ENCODE peak calls at places on chromosome 14, in five cellular contexts. O is CD4-positive, alpha-beta T cell; L is SJSA1; D is fibroblast of mammary gland; I is BJ. E is an unnamed sample.

GRCh38 chr14:73634333-73634833 is 10.4 kb upstream of the DNAL1 start:
- DNase-seq in O (no peak), L (no peak), D (peak; percentile 16), I (no peak), E (no peak)

GRCh38 chr14:96320605-96321004 is 42.5 kb downstream of the ATG2B start:
- DNase-seq in O (no peak), L (no peak), D (no peak), I (no peak), E (no peak)

GRCh38 chr14:21382886-21383847 is 652 bp downstream of the SUPT16H start:
- DNase-seq in O (peak; percentile 19), L (peak; percentile 63), D (peak; percentile 46), I (no peak), E (no peak)

GRCh38 chr14:101898416-101898815 is 66.0 kb upstream of the DYNC1H1 start:
- DNase-seq in O (no peak), L (no peak), D (no peak), I (no peak), E (peak; percentile 28)

GRCh38 chr14:51818748-51819386 is 41.5 kb upstream of the GNG2 start:
- DNase-seq in O (no peak), L (no peak), D (no peak), I (no peak), E (no peak)

GRCh38 chr14:68711551-68712437 is 81.1 kb downstream of the ZFP36L1 start:
- DNase-seq in O (no peak), L (no peak), D (no peak), I (no peak), E (no peak)

GRCh38 chr14:69972755-69973154 is 93.5 kb downstream of the SMOC1 start:
- DNase-seq in O (no peak), L (no peak), D (no peak), I (no peak), E (no peak)

GRCh38 chr14:59566725-59567124 is 9.9 kb downstream of the CCDC175 start:
- DNase-seq in O (no peak), L (no peak), D (no peak), I (no peak), E (no peak)

GRCh38 chr14:26527095-26527494 is 70.7 kb downstream of the NOVA1 start:
- DNase-seq in O (no peak), L (no peak), D (peak; percentile 60), I (no peak), E (no peak)